ENCODE peak calls at places on chromosomes 13 and 19, in seven cellular contexts. One of them, this sample, is unnamed.

GRCh38 chr13:95724252-95724651 is 47.3 kb downstream of the DNAJC3 start:
- DNase-seq in ascending aorta: no peak
- DNase-seq in effector memory CD4-positive, alpha-beta T cell: no peak
- DNase-seq in aorta: no peak
- DNase-seq in keratinocyte: no peak
- DNase-seq in psoas muscle: no peak
- DNase-seq in cardiac muscle cell: no peak
- DNase-seq in this sample: no peak

GRCh38 chr13:33388254-33388998 is 102.9 kb upstream of the STARD13 start:
- DNase-seq in ascending aorta: no peak
- DNase-seq in psoas muscle: no peak
- DNase-seq in effector memory CD4-positive, alpha-beta T cell: no peak
- DNase-seq in cardiac muscle cell: peak
- DNase-seq in aorta: no peak
- DNase-seq in keratinocyte: peak
- DNase-seq in this sample: no peak

GRCh38 chr19:12801466-12802266 is at the start of the genes PRDX2 and THSD8:
- DNase-seq in keratinocyte: no peak
- DNase-seq in ascending aorta: peak
- DNase-seq in cardiac muscle cell: peak
- DNase-seq in effector memory CD4-positive, alpha-beta T cell: peak
- DNase-seq in psoas muscle: peak
- DNase-seq in aorta: peak
- DNase-seq in this sample: peak

GRCh38 chr19:39263912-39264305 is 4.3 kb upstream of the IFNL2 start:
- DNase-seq in effector memory CD4-positive, alpha-beta T cell: no peak
- DNase-seq in keratinocyte: no peak
- DNase-seq in aorta: no peak
- DNase-seq in cardiac muscle cell: no peak
- DNase-seq in ascending aorta: no peak
- DNase-seq in psoas muscle: no peak
- DNase-seq in this sample: peak

GRCh38 chr13:108656742-108657141 is 27.3 kb downstream of the MYO16 start:
- DNase-seq in aorta: no peak
- DNase-seq in effector memory CD4-positive, alpha-beta T cell: no peak
- DNase-seq in ascending aorta: no peak
- DNase-seq in keratinocyte: no peak
- DNase-seq in cardiac muscle cell: no peak
- DNase-seq in psoas muscle: no peak
- DNase-seq in this sample: no peak

GRCh38 chr13:91058066-91058465 is 289.4 kb upstream of the MIR17HG start:
- DNase-seq in aorta: no peak
- DNase-seq in effector memory CD4-positive, alpha-beta T cell: no peak
- DNase-seq in cardiac muscle cell: peak
- DNase-seq in keratinocyte: no peak
- DNase-seq in psoas muscle: no peak
- DNase-seq in ascending aorta: no peak
- DNase-seq in this sample: no peak

GRCh38 chr19:54694648-54695047 is 29.6 kb upstream of the KIR3DL3 start:
- DNase-seq in psoas muscle: no peak
- DNase-seq in aorta: no peak
- DNase-seq in ascending aorta: no peak
- DNase-seq in cardiac muscle cell: no peak
- DNase-seq in keratinocyte: no peak
- DNase-seq in effector memory CD4-positive, alpha-beta T cell: no peak
- DNase-seq in this sample: no peak

GRCh38 chr19:44960906-44961734 is 5.9 kb downstream of the CLPTM1 start:
- DNase-seq in keratinocyte: no peak
- DNase-seq in ascending aorta: no peak
- DNase-seq in psoas muscle: no peak
- DNase-seq in aorta: no peak
- DNase-seq in cardiac muscle cell: no peak
- DNase-seq in effector memory CD4-positive, alpha-beta T cell: no peak
- DNase-seq in this sample: no peak

GRCh38 chr19:17616961-17617806 is 61.7 kb downstream of the COLGALT1 start:
- DNase-seq in aorta: no peak
- DNase-seq in keratinocyte: peak
- DNase-seq in ascending aorta: no peak
- DNase-seq in cardiac muscle cell: no peak
- DNase-seq in psoas muscle: no peak
- DNase-seq in effector memory CD4-positive, alpha-beta T cell: no peak
- DNase-seq in this sample: no peak

GRCh38 chr13:49259586-49259985 is 11.9 kb downstream of the CDADC1 start:
- DNase-seq in effector memory CD4-positive, alpha-beta T cell: no peak
- DNase-seq in cardiac muscle cell: no peak
- DNase-seq in psoas muscle: no peak
- DNase-seq in aorta: no peak
- DNase-seq in keratinocyte: no peak
- DNase-seq in ascending aorta: no peak
- DNase-seq in this sample: no peak

GRCh38 chr19:1978346-1978894 is 37.1 kb downstream of the BTBD2 start:
- DNase-seq in aorta: no peak
- DNase-seq in ascending aorta: no peak
- DNase-seq in keratinocyte: no peak
- DNase-seq in cardiac muscle cell: no peak
- DNase-seq in effector memory CD4-positive, alpha-beta T cell: no peak
- DNase-seq in psoas muscle: no peak
- DNase-seq in this sample: no peak
- H3K4me3 ChIP-seq in aorta: no peak
- H3K4me3 ChIP-seq in ascending aorta: no peak
- H3K4me3 ChIP-seq in keratinocyte: no peak
- H3K4me3 ChIP-seq in cardiac muscle cell: no peak
- H3K4me3 ChIP-seq in effector memory CD4-positive, alpha-beta T cell: no peak
- H3K4me3 ChIP-seq in psoas muscle: no peak
- H3K4me3 ChIP-seq in this sample: no peak

DNA sequence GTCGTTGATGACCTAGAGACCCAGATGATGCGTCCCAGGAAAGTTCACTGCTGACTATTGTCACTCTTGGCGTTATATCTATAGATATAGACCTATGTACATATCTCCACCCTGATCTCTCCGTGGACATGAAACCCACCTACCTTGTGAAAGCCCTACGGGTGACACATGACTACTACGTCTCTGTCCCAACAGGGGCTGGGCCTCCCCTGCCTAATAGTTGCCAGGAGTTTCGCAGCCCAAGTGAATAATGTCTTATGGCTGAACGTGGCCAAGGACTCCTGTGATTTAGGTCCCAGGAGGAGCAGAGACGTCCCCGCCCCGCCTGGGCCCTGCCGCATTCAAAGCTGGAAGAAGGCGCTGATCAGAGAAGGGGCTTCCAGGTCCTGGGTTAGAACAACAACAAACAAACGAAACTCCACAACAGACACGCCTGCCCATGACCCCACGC is 4.9 kb upstream of the POU4F1 start:
- DNase-seq in aorta: no peak
- DNase-seq in psoas muscle: no peak
- DNase-seq in effector memory CD4-positive, alpha-beta T cell: no peak
- DNase-seq in ascending aorta: no peak
- DNase-seq in cardiac muscle cell: no peak
- DNase-seq in keratinocyte: no peak
- DNase-seq in this sample: no peak
- H3K4me3 ChIP-seq in aorta: peak
- H3K4me3 ChIP-seq in psoas muscle: peak
- H3K4me3 ChIP-seq in effector memory CD4-positive, alpha-beta T cell: peak
- H3K4me3 ChIP-seq in ascending aorta: peak
- H3K4me3 ChIP-seq in cardiac muscle cell: peak
- H3K4me3 ChIP-seq in keratinocyte: peak
- H3K4me3 ChIP-seq in this sample: peak

DNA sequence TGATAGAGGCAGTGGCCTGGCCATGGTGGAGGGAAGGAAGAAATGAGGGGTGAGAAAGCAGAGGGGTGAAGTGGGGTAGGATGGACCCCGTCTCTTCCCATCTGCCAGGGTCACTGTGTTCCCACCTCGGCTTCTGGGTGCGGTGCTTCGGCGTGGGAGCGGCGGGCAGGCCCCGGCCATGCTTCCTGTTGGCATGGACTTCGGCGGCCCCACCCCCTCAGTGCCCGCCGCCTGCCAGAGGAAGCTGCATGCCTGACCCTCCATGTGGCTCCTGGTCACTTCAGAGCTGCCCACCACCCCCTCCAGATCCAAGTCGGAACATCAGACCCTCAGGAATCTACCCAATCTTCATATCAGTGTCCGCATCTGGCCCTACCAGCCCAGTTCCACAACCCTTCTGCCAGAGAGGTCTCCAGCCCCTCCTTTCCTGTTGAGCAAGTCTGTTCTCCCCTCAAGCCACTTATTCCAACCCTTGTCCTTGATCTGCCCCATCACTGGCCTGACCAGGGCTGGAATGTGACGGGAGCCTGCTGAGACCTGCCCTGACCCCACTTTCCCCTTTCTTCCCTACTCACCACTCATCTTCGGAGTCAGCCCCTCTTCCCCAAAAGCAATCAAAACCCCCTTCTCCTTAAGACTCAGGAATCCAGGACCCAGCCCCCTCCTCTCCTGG is 1.5 kb downstream of the KCNN4 start:
- DNase-seq in aorta: no peak
- DNase-seq in psoas muscle: peak
- DNase-seq in cardiac muscle cell: no peak
- DNase-seq in effector memory CD4-positive, alpha-beta T cell: no peak
- DNase-seq in ascending aorta: no peak
- DNase-seq in keratinocyte: no peak
- DNase-seq in this sample: no peak
- H3K4me3 ChIP-seq in aorta: no peak
- H3K4me3 ChIP-seq in psoas muscle: no peak
- H3K4me3 ChIP-seq in cardiac muscle cell: no peak
- H3K4me3 ChIP-seq in effector memory CD4-positive, alpha-beta T cell: peak
- H3K4me3 ChIP-seq in ascending aorta: no peak
- H3K4me3 ChIP-seq in keratinocyte: no peak
- H3K4me3 ChIP-seq in this sample: no peak

GRCh38 chr19:1173160-1173844 is 766 bp downstream of the SBNO2 start:
- DNase-seq in effector memory CD4-positive, alpha-beta T cell: no peak
- DNase-seq in aorta: no peak
- DNase-seq in psoas muscle: peak
- DNase-seq in keratinocyte: no peak
- DNase-seq in cardiac muscle cell: no peak
- DNase-seq in ascending aorta: no peak
- DNase-seq in this sample: peak

GRCh38 chr19:1172353-1173159 is 1.5 kb downstream of the SBNO2 start:
- DNase-seq in ascending aorta: peak
- DNase-seq in effector memory CD4-positive, alpha-beta T cell: no peak
- DNase-seq in cardiac muscle cell: no peak
- DNase-seq in psoas muscle: peak
- DNase-seq in aorta: peak
- DNase-seq in keratinocyte: no peak
- DNase-seq in this sample: peak

GRCh38 chr19:1170938-1171754 is 2.9 kb downstream of the SBNO2 start:
- DNase-seq in aorta: no peak
- DNase-seq in psoas muscle: peak
- DNase-seq in cardiac muscle cell: no peak
- DNase-seq in keratinocyte: no peak
- DNase-seq in effector memory CD4-positive, alpha-beta T cell: no peak
- DNase-seq in ascending aorta: no peak
- DNase-seq in this sample: peak

GRCh38 chr19:1169921-1170885 is 3.9 kb downstream of the SBNO2 start:
- DNase-seq in effector memory CD4-positive, alpha-beta T cell: no peak
- DNase-seq in psoas muscle: peak
- DNase-seq in cardiac muscle cell: no peak
- DNase-seq in ascending aorta: no peak
- DNase-seq in aorta: no peak
- DNase-seq in keratinocyte: no peak
- DNase-seq in this sample: peak

DNA sequence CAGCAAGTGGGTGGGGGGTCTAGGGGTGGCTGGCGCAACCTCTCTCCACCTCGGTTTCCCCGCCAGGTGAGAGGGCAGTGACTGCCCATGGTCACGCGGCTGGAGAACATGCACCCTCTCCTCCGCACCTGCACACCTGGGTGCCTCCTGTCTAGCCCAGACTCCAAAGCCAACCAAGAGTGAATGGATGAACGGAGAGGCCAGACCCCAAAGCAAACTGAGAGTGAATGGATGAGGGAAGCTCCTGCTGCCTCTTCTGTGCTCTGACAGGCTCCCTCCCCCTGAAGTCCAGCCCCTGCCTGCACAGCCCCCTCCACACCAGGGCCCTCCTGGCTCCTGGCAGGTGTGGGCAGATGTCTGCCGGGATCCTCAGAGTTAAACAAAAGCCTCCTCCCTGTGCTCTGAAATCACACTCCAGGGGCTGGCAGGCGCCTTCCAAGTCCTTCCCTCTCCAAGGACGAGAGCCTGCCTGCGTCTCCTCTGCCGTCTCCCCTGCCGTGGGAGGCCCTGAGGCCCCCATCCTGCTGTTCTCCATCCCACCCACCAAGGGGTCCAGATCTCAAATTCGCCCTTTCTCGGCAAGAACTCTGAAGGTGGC is 2.2 kb downstream of the SBNO2 start:
- DNase-seq in psoas muscle: peak
- DNase-seq in keratinocyte: no peak
- DNase-seq in ascending aorta: no peak
- DNase-seq in cardiac muscle cell: no peak
- DNase-seq in effector memory CD4-positive, alpha-beta T cell: no peak
- DNase-seq in aorta: no peak
- DNase-seq in this sample: no peak
- H3K4me3 ChIP-seq in psoas muscle: peak
- H3K4me3 ChIP-seq in keratinocyte: peak
- H3K4me3 ChIP-seq in ascending aorta: peak
- H3K4me3 ChIP-seq in cardiac muscle cell: no peak
- H3K4me3 ChIP-seq in effector memory CD4-positive, alpha-beta T cell: no peak
- H3K4me3 ChIP-seq in aorta: no peak
- H3K4me3 ChIP-seq in this sample: peak

This sample was measured in pancreas.